ENCODE peak calls at places on chromosome 19, in five cellular contexts. Y is mucosa of gallbladder; C is posterior cingulate gyrus; J is NCI-H2081; M is stimulated activated CD8-positive, alpha-beta memory T cell treated with anti-CD3 and anti-CD28 coated beads, Interleukin-7, amount 100 ng/mL, for 1 hour. H is an unnamed sample.

GRCh38 chr19:36876993-36877938 is 26.6 kb downstream of the ZNF345 start:
- DNase-seq in J (no peak), Y (no peak), C (no peak), M (no peak), H (no peak)

GRCh38 chr19:47111081-47111589 is 2.4 kb downstream of the ZC3H4 start:
- DNase-seq in Y (no peak), J (no peak), C (peak; percentile 27), M (no peak), H (peak; percentile 36)

GRCh38 chr19:17954401-17954800 is 12.5 kb upstream of the KCNN1 start:
- DNase-seq in C (no peak), Y (no peak), J (no peak), M (no peak), H (no peak)

GRCh38 chr19:28009696-28010095 is 1203.3 kb downstream of the UQCRFS1 start:
- DNase-seq in J (no peak), C (no peak), Y (no peak), M (no peak), H (no peak)

GRCh38 chr19:1823020-1823419 is 10.9 kb upstream of the ATP8B3 start:
- DNase-seq in Y (no peak), J (no peak), C (no peak), M (no peak), H (no peak)

GRCh38 chr19:18832331-18833140 is 777 bp downstream of the UPF1 start:
- DNase-seq in J (peak; percentile 40), C (no peak), M (no peak), Y (no peak), H (no peak)

GRCh38 chr19:36060430-36060829 is 5.7 kb downstream of the WDR62 start:
- DNase-seq in Y (no peak), M (no peak), C (peak; percentile 76), J (no peak), H (no peak)

GRCh38 chr19:46785054-46785979 is 3.1 kb downstream of the SLC1A5 start:
- DNase-seq in M (no peak), Y (no peak), C (no peak), J (no peak), H (no peak)

GRCh38 chr19:55087542-55087935 is 11.9 kb downstream of the EPS8L1 start:
- DNase-seq in Y (no peak), M (no peak), J (no peak), C (no peak), H (no peak)

GRCh38 chr19:45752639-45753038 is 16.4 kb downstream of the SIX5 start:
- DNase-seq in C (no peak), J (no peak), M (no peak), Y (no peak), H (no peak)

GRCh38 chr19:28531979-28532378 is 681.0 kb downstream of the UQCRFS1 start:
- DNase-seq in M (no peak), J (no peak), Y (no peak), C (no peak), H (no peak)

GRCh38 chr19:40347476-40348124 is 597 bp downstream of the C19orf47 start:
- DNase-seq in J (no peak), C (no peak), Y (no peak), M (no peak), H (no peak)

GRCh38 chr19:15479391-15480345 is at the start of gene PGLYRP2:
- DNase-seq in Y (peak; percentile 47), J (no peak), M (no peak), C (peak; percentile 58), H (peak; percentile 57)

GRCh38 chr19:46065486-46065885 is 24.7 kb upstream of the IGFL4 start:
- DNase-seq in J (no peak), C (no peak), Y (no peak), M (no peak), H (no peak)

GRCh38 chr19:31356587-31357314 is 7.5 kb upstream of the TSHZ3 start:
- DNase-seq in C (no peak), M (no peak), J (no peak), Y (no peak), H (peak; percentile 60)

GRCh38 chr19:33394006-33394722 is 20.7 kb downstream of the CEBPG start:
- DNase-seq in M (no peak), C (no peak), J (no peak), Y (no peak), H (no peak)

GRCh38 chr19:47493378-47494210 is 9.6 kb upstream of the KPTN start:
- DNase-seq in C (no peak), M (no peak), J (no peak), Y (no peak), H (no peak)

GRCh38 chr19:40588110-40588854 is 11.6 kb downstream of the SHKBP1 start:
- DNase-seq in M (no peak), J (no peak), C (no peak), Y (no peak), H (peak; percentile 10)

GRCh38 chr19:48982280-48982679 is 10.8 kb downstream of the GYS1 start:
- DNase-seq in Y (no peak), M (no peak), C (no peak), J (no peak), H (no peak)

GRCh38 chr19:55649579-55650557 is 1.9 kb downstream of the CCDC106 start:
- DNase-seq in J (no peak), Y (no peak), M (no peak), C (no peak), H (no peak)

GRCh38 chr19:413756-414420 is 4.9 kb upstream of the C2CD4C start:
- DNase-seq in C (no peak), Y (no peak), J (no peak), M (no peak), H (no peak)

GRCh38 chr19:55082023-55082851 is 6.6 kb downstream of the EPS8L1 start:
- DNase-seq in M (no peak), Y (no peak), C (no peak), J (no peak), H (no peak)

GRCh38 chr19:53196777-53197396 is 3.7 kb upstream of the ZNF665 start:
- DNase-seq in C (peak; percentile 97), M (peak; percentile 99), Y (peak; percentile 98), J (peak; percentile 25), H (peak; percentile 98)

GRCh38 chr19:7505682-7506384 is 10.1 kb upstream of the ZNF358 start:
- DNase-seq in J (peak; percentile 38), M (no peak), C (no peak), Y (no peak), H (no peak)

GRCh38 chr19:38877781-38878574 is at the start of gene RINL:
- DNase-seq in Y (no peak), J (peak; percentile 97), C (no peak), M (peak; percentile 43), H (no peak)

GRCh38 chr19:49145485-49146407 is 9.4 kb downstream of the HRC start:
- DNase-seq in J (peak; percentile 19), C (peak; percentile 80), Y (peak; percentile 77), M (peak; percentile 70), H (peak; percentile 74)

GRCh38 chr19:29966594-29967249 is 24.7 kb downstream of the URI1 start:
- DNase-seq in M (no peak), Y (no peak), J (no peak), C (no peak), H (no peak)

GRCh38 chr19:42032428-42032827 is 37.6 kb downstream of the GRIK5 start:
- DNase-seq in C (no peak), J (peak; percentile 86), M (no peak), Y (no peak), H (no peak)

GRCh38 chr19:8557637-8558238 is 19.5 kb downstream of the MYO1F start:
- DNase-seq in C (no peak), Y (no peak), J (no peak), M (no peak), H (no peak)

GRCh38 chr19:35641515-35642151 is at the start of gene ETV2:
- DNase-seq in M (no peak), C (no peak), Y (peak; percentile 18), J (no peak), H (no peak)

GRCh38 chr19:15453091-15453498 is 3.3 kb upstream of the WIZ start:
- DNase-seq in J (no peak), M (no peak), Y (no peak), C (no peak), H (peak; percentile 53)

GRCh38 chr19:4414800-4415251 is 12.4 kb downstream of the CHAF1A start:
- DNase-seq in C (no peak), Y (no peak), M (no peak), J (no peak), H (no peak)

GRCh38 chr19:8494158-8494557 is 8.3 kb downstream of the PRAM1 start:
- DNase-seq in M (no peak), J (no peak), Y (no peak), C (no peak), H (no peak)

GRCh38 chr19:43290568-43291359 is 21.4 kb upstream of the PSG9 start:
- DNase-seq in Y (no peak), M (no peak), J (no peak), C (no peak), H (no peak)

GRCh38 chr19:47122359-47123335 is 8.0 kb upstream of the SAE1 start:
- DNase-seq in C (no peak), Y (no peak), J (no peak), M (no peak), H (no peak)

GRCh38 chr19:31257426-31258130 is 91.7 kb downstream of the TSHZ3 start:
- DNase-seq in C (no peak), Y (peak; percentile 8), M (no peak), J (no peak), H (no peak)

GRCh38 chr19:50238043-50238442 is 34.6 kb downstream of the MYH14 start:
- DNase-seq in Y (no peak), C (no peak), J (no peak), M (no peak), H (no peak)

GRCh38 chr19:6263306-6264076 is 16.3 kb downstream of the MLLT1 start:
- DNase-seq in J (no peak), Y (no peak), C (no peak), M (no peak), H (no peak)